ENCODE peak calls at places on chromosome 1, in five cellular contexts. I is transverse colon, N is ovary, E is heart right ventricle, U is kidney. X is an unnamed sample.

GRCh38 chr1:102262994-102263393 is 266.3 kb upstream of the OLFM3 start:
- DNase-seq in I (no peak), N (no peak), E (no peak), U (no peak), X (no peak)

GRCh38 chr1:61638296-61638695 is 86.6 kb downstream of the TM2D1 start:
- DNase-seq in I (no peak), N (peak; percentile 34), E (no peak), U (no peak), X (no peak)

GRCh38 chr1:183543619-183544204 is 46.5 kb downstream of the NCF2 start:
- DNase-seq in I (no peak), N (no peak), E (no peak), U (no peak), X (peak; percentile 59)

GRCh38 chr1:161180643-161181042 is 3.3 kb upstream of the B4GALT3 start:
- DNase-seq in I (no peak), N (no peak), E (no peak), U (no peak), X (no peak)

GRCh38 chr1:58919986-58920376 is 136.1 kb upstream of the JUN start:
- DNase-seq in I (no peak), N (no peak), E (no peak), U (no peak), X (no peak)

GRCh38 chr1:67429011-67429527 is 1.1 kb downstream of the SERBP1 start:
- DNase-seq in I (no peak), N (no peak), E (no peak), U (no peak), X (peak; percentile 22)

GRCh38 chr1:25867210-25867991 is 8.1 kb downstream of the PAQR7 start:
- DNase-seq in I (no peak), N (no peak), E (no peak), U (no peak), X (no peak)

GRCh38 chr1:24930703-24931480 is 816 bp upstream of the RUNX3 start:
- DNase-seq in I (no peak), N (no peak), E (no peak), U (no peak), X (no peak)

GRCh38 chr1:161131721-161132409 is 602 bp downstream of the DEDD start:
- DNase-seq in I (no peak), N (peak; percentile 30), E (no peak), U (no peak), X (no peak)

GRCh38 chr1:66335859-66336640 is 197.9 kb upstream of the SGIP1 start:
- DNase-seq in I (peak; percentile 79), N (peak; percentile 39), E (peak; percentile 50), U (peak; percentile 75), X (peak; percentile 64)

GRCh38 chr1:66335125-66335524 is 198.8 kb upstream of the SGIP1 start:
- DNase-seq in I (no peak), N (no peak), E (no peak), U (no peak), X (no peak)

GRCh38 chr1:66337249-66337648 is 196.7 kb upstream of the SGIP1 start:
- DNase-seq in I (no peak), N (no peak), E (no peak), U (no peak), X (no peak)

GRCh38 chr1:66334311-66334710 is 199.6 kb upstream of the SGIP1 start:
- DNase-seq in I (no peak), N (no peak), E (no peak), U (no peak), X (no peak)

GRCh38 chr1:66336641-66336991 is 197.3 kb upstream of the SGIP1 start:
- DNase-seq in I (no peak), N (no peak), E (no peak), U (no peak), X (no peak)
- H3K4me3 ChIP-seq in I (no peak overlapping the region), N (no peak overlapping the region), E (peak overlapping the region; percentile 72), U (no peak overlapping the region), X (no peak overlapping the region)

DNA sequence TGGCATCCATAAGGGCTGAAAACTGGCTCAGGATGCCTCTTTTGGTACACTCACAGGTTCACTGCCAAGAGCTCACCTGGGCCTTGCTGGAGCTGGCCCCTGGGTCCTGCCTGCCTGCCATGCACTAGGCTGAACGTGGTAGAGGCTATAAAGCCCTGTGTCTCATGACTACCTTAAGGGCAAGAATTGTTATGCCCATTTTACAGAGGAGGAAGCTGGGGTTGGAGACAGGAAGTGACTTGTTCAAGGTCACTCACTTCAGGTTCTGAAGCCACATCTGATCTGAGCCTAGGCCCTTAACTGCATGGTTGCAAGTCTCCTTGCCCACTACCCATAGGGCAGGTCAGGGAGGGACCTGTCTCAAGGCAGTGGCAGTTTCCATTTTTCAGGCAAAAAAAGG is 7.9 kb downstream of the STK40 start:
- DNase-seq in I (no peak), N (no peak), E (no peak), U (peak; percentile 36), X (peak; percentile 24)
- H3K4me1 ChIP-seq in I (peaks cover 25% of the 10 kb centered on the region), N (peaks cover 41% of the 10 kb centered on the region), E (peaks cover 80% of the 10 kb centered on the region), U (peaks cover 34% of the 10 kb centered on the region), X (peaks cover 34% of the 10 kb centered on the region)

GRCh38 chr1:46203738-46204405 is 738 bp downstream of the LURAP1 start:
- DNase-seq in I (no peak), N (no peak), E (no peak), U (no peak), X (no peak)

GRCh38 chr1:46204406-46204742 is 1.2 kb downstream of the LURAP1 start:
- DNase-seq in I (no peak), N (no peak), E (no peak), U (no peak), X (no peak)

GRCh38 chr1:46202975-46203737 is at the start of gene LURAP1:
- DNase-seq in I (no peak), N (peak; percentile 61), E (peak; percentile 69), U (peak; percentile 81), X (peak; percentile 55)

GRCh38 chr1:46205141-46205540 is 2.0 kb downstream of the LURAP1 start:
- DNase-seq in I (no peak), N (no peak), E (no peak), U (no peak), X (no peak)

GRCh38 chr1:46205794-46206193 is 2.7 kb downstream of the LURAP1 start:
- DNase-seq in I (no peak), N (no peak), E (no peak), U (peak; percentile 40), X (no peak)
- H3K4me3 ChIP-seq in I (no peak overlapping the region), N (no peak overlapping the region), E (no peak overlapping the region), U (no peak overlapping the region), X (no peak overlapping the region)

DNA sequence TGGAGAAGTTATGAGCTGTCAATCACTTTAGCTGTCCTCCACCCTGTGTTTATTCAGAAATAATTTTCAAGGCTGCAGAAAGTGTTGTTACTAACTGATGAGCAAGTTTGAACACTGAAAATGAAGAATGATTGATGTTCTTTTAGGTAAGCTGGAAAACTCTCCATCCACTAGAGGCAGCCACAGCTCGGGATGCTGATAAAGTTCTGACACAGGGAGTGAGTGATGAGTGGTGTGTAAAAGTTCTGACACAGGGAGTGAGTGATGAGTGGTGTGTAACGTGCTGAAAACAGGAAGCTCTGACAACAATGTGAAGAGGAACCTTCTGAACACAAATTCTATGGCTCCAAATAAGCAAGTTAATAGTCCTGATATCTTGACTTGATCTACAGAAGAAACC is 197.5 kb upstream of the PTBP2 start:
- DNase-seq in I (no peak), N (no peak), E (no peak), U (no peak), X (no peak)
- H3K4me1 ChIP-seq in I (peaks cover 3% of the 10 kb centered on the region), N (no peaks in the 10 kb centered on the region), E (no peaks in the 10 kb centered on the region), U (no peaks in the 10 kb centered on the region), X (no peaks in the 10 kb centered on the region)

DNA sequence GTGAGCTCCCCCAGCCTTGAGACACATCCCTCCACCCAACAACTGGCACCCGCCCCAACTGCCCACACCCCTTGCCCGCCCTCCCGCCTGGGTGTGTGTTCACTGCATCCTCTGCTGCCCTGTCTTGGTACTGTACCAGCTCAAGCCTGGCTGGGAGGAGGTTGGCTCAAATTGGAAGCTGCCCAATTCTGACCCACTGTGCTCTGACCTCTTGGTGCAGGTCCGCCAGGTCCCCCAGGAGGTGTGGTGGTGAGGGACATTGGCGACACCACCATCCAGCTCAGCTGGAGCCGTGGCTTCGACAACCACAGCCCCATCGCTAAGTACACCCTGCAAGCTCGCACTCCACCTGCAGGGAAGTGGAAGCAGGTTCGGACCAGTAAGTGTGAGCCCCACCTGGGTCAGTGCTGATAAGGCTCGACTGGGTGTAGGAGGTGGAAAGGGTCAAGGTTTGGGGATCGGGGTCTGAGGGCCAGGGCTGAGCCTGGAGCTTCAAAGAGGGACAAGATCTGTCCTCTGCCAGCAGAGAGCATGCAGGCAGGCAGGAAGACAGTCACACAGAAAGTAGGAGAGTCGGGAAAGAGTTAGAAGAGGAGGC is 17.9 kb downstream of the TMEM81 start:
- DNase-seq in I (no peak), N (no peak), E (no peak), U (no peak), X (no peak)
- H3K4me3 ChIP-seq in I (no peak overlapping the region), N (no peak overlapping the region), E (no peak overlapping the region), U (no peak overlapping the region), X (no peak overlapping the region)

DNA sequence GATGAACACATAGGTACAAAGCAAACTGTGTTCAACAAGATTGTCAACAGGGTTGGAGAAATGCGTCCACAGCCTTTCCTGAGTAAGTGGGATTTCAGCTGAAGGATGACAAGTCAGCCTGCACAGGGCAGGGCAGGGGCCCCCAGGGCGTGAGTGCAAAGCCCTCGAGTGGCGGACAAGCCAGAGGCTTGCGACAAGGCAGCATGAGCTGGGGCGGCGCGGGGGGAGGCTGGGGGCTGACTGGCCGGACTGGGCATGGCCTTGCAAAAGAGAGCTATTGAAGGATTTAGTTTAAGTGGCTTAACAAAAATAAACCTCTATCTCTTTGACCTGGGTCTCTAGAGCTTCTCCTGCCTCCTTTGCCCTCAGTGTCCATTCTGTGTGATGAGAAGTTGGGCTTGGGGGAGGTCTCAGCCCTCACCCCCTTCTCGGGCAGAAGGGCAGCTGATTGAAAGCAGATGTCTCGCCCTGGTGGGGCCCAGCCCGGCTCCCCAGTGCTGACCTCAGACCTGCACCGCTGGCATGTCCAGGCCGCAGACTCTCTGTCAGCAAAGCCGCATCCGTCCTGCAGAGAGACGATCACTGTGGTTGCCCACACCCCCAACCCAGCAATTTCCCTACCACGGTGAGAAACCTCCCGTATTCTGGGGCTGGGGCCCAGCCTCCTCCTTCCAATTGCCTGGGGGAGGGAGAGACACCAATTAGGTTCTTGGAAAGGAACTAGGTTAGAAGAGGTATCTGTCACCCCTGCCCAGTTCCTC is 24.3 kb upstream of the EPS8L3 start:
- DNase-seq in I (peak; percentile 18), N (peak; percentile 12), E (no peak), U (peak; percentile 69), X (peak; percentile 53)
- H3K4me1 ChIP-seq in I (peaks cover 24% of the 10 kb centered on the region), N (peaks cover 14% of the 10 kb centered on the region), E (peaks cover 26% of the 10 kb centered on the region), U (peaks cover 10% of the 10 kb centered on the region), X (peaks cover 43% of the 10 kb centered on the region)

GRCh38 chr1:94535879-94536278 is 5.7 kb downstream of the F3 start:
- DNase-seq in I (no peak), N (no peak), E (no peak), U (no peak), X (no peak)

GRCh38 chr1:94537254-94537653 is 4.3 kb downstream of the F3 start:
- DNase-seq in I (no peak), N (no peak), E (no peak), U (no peak), X (no peak)

GRCh38 chr1:94539496-94539895 is 2.1 kb downstream of the F3 start:
- DNase-seq in I (no peak), N (no peak), E (no peak), U (no peak), X (no peak)

GRCh38 chr1:94540440-94541174 is 952 bp downstream of the F3 start:
- DNase-seq in I (no peak), N (no peak), E (no peak), U (no peak), X (no peak)

GRCh38 chr1:94538243-94538827 is 3.2 kb downstream of the F3 start:
- DNase-seq in I (no peak), N (no peak), E (no peak), U (no peak), X (no peak)
- H3K4me3 ChIP-seq in I (peak overlapping the region; percentile 2), N (peak overlapping the region; percentile 19), E (peak overlapping the region; percentile 80), U (no peak overlapping the region), X (no peak overlapping the region)

X was measured in mucosa of descending colon.